ENCODE peak calls at places on chromosomes 4 and X, in ten cellular contexts. A, D, U, W, Q, G, C, K, V and P are unnamed samples.

GRCh38 chr4:155478336-155478825 is 101.6 kb upstream of the MAP9 start:
- DNase-seq in A (no peak), W (no peak), K (no peak), U (no peak), V (no peak), C (no peak), Q (no peak), G (no peak), D (no peak), P (no peak)

GRCh38 chr4:18536420-18536819 is 514.9 kb upstream of the LCORL start:
- DNase-seq in C (no peak), W (no peak), K (no peak), V (no peak), Q (no peak), D (no peak), G (no peak), U (no peak), A (no peak), P (no peak)

GRCh38 chr4:41155194-41155830 is 59.0 kb downstream of the APBB2 start:
- DNase-seq in C (no peak), K (no peak), U (no peak), V (no peak), A (no peak), W (no peak), G (no peak), Q (no peak), D (no peak), P (no peak)

GRCh38 chr4:155434904-155435303 is 58.1 kb upstream of the MAP9 start:
- DNase-seq in Q (no peak), K (no peak), U (no peak), G (no peak), W (no peak), A (no peak), C (no peak), D (no peak), V (no peak), P (no peak)

GRCh38 chr4:73815145-73815544 is 21.3 kb upstream of the CXCL6 start:
- DNase-seq in G (no peak), D (no peak), A (no peak), C (no peak), W (no peak), U (no peak), K (no peak), Q (no peak), V (no peak), P (no peak)

GRCh38 chrX:30488092-30488491 is 89.5 kb downstream of the TASL start:
- DNase-seq in Q (no peak), A (no peak), U (no peak), G (no peak), K (no peak), V (no peak), W (no peak), C (no peak), D (no peak), P (no peak)

GRCh38 chr4:5256416-5256815 is 205.1 kb downstream of the STK32B start:
- DNase-seq in U (no peak), W (no peak), D (no peak), A (no peak), G (no peak), K (no peak), Q (no peak), C (no peak), V (no peak), P (no peak)

GRCh38 chrX:154526901-154527675 is 11.1 kb upstream of the FAM3A start:
- DNase-seq in W (peak), G (peak), K (peak), C (peak), A (peak), U (no peak), Q (peak), V (peak), D (peak), P (peak)

GRCh38 chr4:73922766-73923630 is 53.8 kb downstream of the CXCL1 start:
- DNase-seq in K (no peak), Q (no peak), W (no peak), A (no peak), U (no peak), D (no peak), G (no peak), C (no peak), V (no peak), P (no peak)

GRCh38 chrX:119757979-119758681 is at the start of gene SOWAHD:
- DNase-seq in A (no peak), Q (peak), V (peak), K (peak), G (no peak), D (no peak), C (peak), U (peak), W (peak), P (peak)

GRCh38 chr4:74543983-74544382 is 99.0 kb downstream of the AREG start:
- DNase-seq in U (no peak), A (no peak), C (no peak), Q (no peak), D (no peak), V (no peak), G (no peak), W (no peak), K (no peak), P (no peak)

GRCh38 chr4:184844742-184845141 is 19.0 kb upstream of the ACSL1 start:
- DNase-seq in D (no peak), W (no peak), C (no peak), Q (no peak), U (no peak), V (no peak), K (no peak), G (no peak), A (no peak), P (no peak)